ENCODE peak calls at places on chromosome 17, in seven cellular contexts. Q is IMR-90, C is H1, H is mesendoderm, G is mesenchymal stem cell, E is trophoblast cell, Z is H9. M is an unnamed sample. For H3K4me1, the result is how much of the 10 kb centered on the place peaks cover.

GRCh38 chr17:72430611-72431432 is 310.0 kb downstream of the SOX9 start:
- DNase-seq in Q (no peak), G (no peak), Z (peak), C (no peak), E (no peak), H (peak), M (no peak)

GRCh38 chr17:72426948-72427760 is 306.3 kb downstream of the SOX9 start:
- DNase-seq in E (no peak), C (no peak), G (no peak), Q (no peak), H (no peak), Z (no peak), M (no peak)

GRCh38 chr17:32498362-32498761 is 11.6 kb downstream of the CDK5R1 start:
- DNase-seq in C (no peak), H (peak), E (no peak), G (no peak), Q (no peak), Z (peak), M (no peak)

GRCh38 chr17:34542700-34543336 is 36.6 kb upstream of the TMEM132E start:
- DNase-seq in E (peak), H (peak), Q (no peak), C (no peak), Z (peak), G (peak), M (peak)

GRCh38 chr17:40825596-40825995 is 3.2 kb upstream of the KRT10 start:
- DNase-seq in Z (no peak), G (no peak), C (no peak), E (no peak), Q (peak), H (no peak), M (no peak)

GRCh38 chr17:50027639-50028206 is 28.2 kb upstream of the ITGA3 start:
- DNase-seq in Z (peak), E (peak), H (peak), G (peak), Q (peak), C (no peak), M (no peak)

GRCh38 chr17:64920419-64921172 is 1.3 kb upstream of the LRRC37A3 start:
- DNase-seq in Z (no peak), H (no peak), E (peak), Q (no peak), C (no peak), G (peak), M (no peak)

GRCh38 chr17:4709794-4710692 is at the start of gene ARRB2:
- DNase-seq in C (peak), H (peak), Z (peak), G (peak), Q (peak), E (peak), M (peak)

GRCh38 chr17:17613708-17614114 is 22.2 kb upstream of the PEMT start:
- DNase-seq in Q (peak), E (peak), Z (peak), H (peak), G (peak), C (no peak), M (peak)

GRCh38 chr17:76558210-76559095 is 18.6 kb downstream of the PRCD start:
- DNase-seq in Q (peak), Z (no peak), C (no peak), H (peak), G (peak), E (peak), M (no peak)

GRCh38 chr17:81539571-81539900 is 11.4 kb downstream of the FSCN2 start:
- DNase-seq in Q (no peak), C (no peak), G (no peak), Z (no peak), E (no peak), H (no peak), M (no peak)

GRCh38 chr17:56468840-56469239 is 124.7 kb upstream of the NOG start:
- DNase-seq in Q (no peak), H (no peak), G (no peak), C (no peak), E (no peak), Z (no peak), M (no peak)

GRCh38 chr17:77666881-77667395 is 291.6 kb upstream of the TNRC6C start:
- DNase-seq in H (no peak), Q (no peak), C (no peak), Z (no peak), E (no peak), G (no peak), M (no peak)

GRCh38 chr17:38751803-38752118 is 780 bp upstream of the PSMB3 start:
- DNase-seq in G (peak), C (no peak), Z (peak), H (peak), Q (peak), E (peak), M (peak)

GRCh38 chr17:55068862-55069771 is 100.6 kb downstream of the STXBP4 start:
- DNase-seq in G (no peak), E (no peak), H (no peak), Z (no peak), C (no peak), Q (no peak), M (no peak)

GRCh38 chr17:45135978-45136791 is 698 bp downstream of the ACBD4 start:
- DNase-seq in H (no peak), Z (no peak), Q (no peak), E (no peak), C (no peak), G (no peak), M (no peak)

GRCh38 chr17:64081802-64082799 is 47.8 kb downstream of the ERN1 start:
- DNase-seq in Z (no peak), G (peak), H (peak), C (no peak), E (peak), Q (peak), M (no peak)

GRCh38 chr17:68809148-68809547 is 146.0 kb downstream of the ABCA8 start:
- DNase-seq in C (no peak), H (no peak), Q (no peak), Z (no peak), E (no peak), G (no peak), M (no peak)

GRCh38 chr17:79654960-79655382 is 44.1 kb upstream of the RBFOX3 start:
- DNase-seq in Q (no peak), G (no peak), E (no peak), Z (peak), H (no peak), C (no peak), M (no peak)

GRCh38 chr17:11490171-11490760 is 108.0 kb upstream of the DNAH9 start:
- DNase-seq in E (no peak), C (no peak), H (no peak), Q (no peak), Z (no peak), G (no peak), M (no peak)

GRCh38 chr17:1872254-1872653 is 42.4 kb downstream of the RPA1 start:
- DNase-seq in G (no peak), Z (no peak), C (no peak), Q (no peak), H (no peak), E (no peak), M (no peak)

GRCh38 chr17:43900183-43900857 is 7.0 kb downstream of the MPP2 start:
- DNase-seq in Z (peak), C (no peak), G (peak), E (peak), H (peak), Q (peak), M (peak)

GRCh38 chr17:80846932-80847331 is 144.7 kb upstream of the CHMP6 start:
- DNase-seq in G (no peak), C (no peak), Q (no peak), Z (no peak), E (no peak), H (no peak), M (no peak)

GRCh38 chr17:22507823-22508222 is 815.5 kb downstream of the KCNJ18 start:
- DNase-seq in G (no peak), H (no peak), Z (no peak), C (no peak), E (no peak), Q (no peak), M (no peak)

GRCh38 chr17:80927791-80928216 is 63.8 kb upstream of the CHMP6 start:
- DNase-seq in G (peak), Q (peak), E (peak), Z (no peak), H (peak), C (no peak), M (no peak)

GRCh38 chr17:15249487-15249886 is 15.6 kb downstream of the PMP22 start:
- DNase-seq in C (no peak), E (no peak), Z (peak), H (no peak), G (no peak), Q (no peak), M (no peak)

GRCh38 chr17:10879110-10879509 is 41.2 kb upstream of the PIRT start:
- DNase-seq in H (peak), C (no peak), Q (no peak), G (no peak), Z (peak), E (peak), M (peak)

GRCh38 chr17:4573682-4574081 is 10.6 kb upstream of the SMTNL2 start:
- DNase-seq in C (no peak), G (peak), H (no peak), E (peak), Q (no peak), Z (no peak), M (no peak)

GRCh38 chr17:82281502-82282238 is 8.2 kb upstream of the CSNK1D start:
- DNase-seq in Z (no peak), G (no peak), C (no peak), H (no peak), E (no peak), Q (peak), M (no peak)

GRCh38 chr17:4854181-4854681 is 21.1 kb downstream of the MINK1 start:
- DNase-seq in H (peak), G (no peak), C (no peak), Q (peak), Z (no peak), E (peak), M (no peak)

GRCh38 chr17:21352221-21352980 is 23.8 kb upstream of the KCNJ12 start:
- DNase-seq in E (no peak), H (no peak), Z (no peak), Q (no peak), G (no peak), C (no peak), M (no peak)
- H2AK5ac ChIP-seq in E (no peak), H (no peak), Z (no peak), Q (no peak), G (no peak), C (no peak), M (peak)

GRCh38 chr17:59752922-59753321 is 45.5 kb downstream of the VMP1 start:
- DNase-seq in G (no peak), Z (no peak), C (no peak), H (no peak), E (no peak), Q (no peak), M (no peak)
- H3K4me1 ChIP-seq in G (under half), Z (under half), C (under half), H (under half), E (under half), Q (under half), M (under half)

DNA sequence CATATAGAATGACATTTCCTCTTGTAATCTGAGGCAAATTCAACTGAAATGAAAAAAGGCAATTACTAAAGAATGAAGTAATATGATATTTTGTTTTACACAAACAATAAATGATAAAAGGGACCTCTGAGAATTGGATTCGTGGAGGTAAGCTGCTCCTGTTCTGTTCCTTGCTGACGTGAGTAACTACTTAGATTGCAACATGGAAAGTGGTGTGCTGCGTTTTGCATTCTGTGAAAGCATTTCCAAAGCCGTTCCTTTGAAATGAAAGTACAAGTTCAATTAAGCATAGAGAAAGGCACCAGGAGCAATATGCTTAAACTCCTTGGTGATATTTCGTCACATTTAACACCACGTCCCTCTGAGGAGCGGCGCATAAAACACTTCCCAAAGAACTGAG is 381.7 kb downstream of the UTP18 start:
- DNase-seq in Q (no peak), C (no peak), G (no peak), H (no peak), E (no peak), Z (no peak), M (no peak)
- H2AK5ac ChIP-seq in Q (no peak), C (no peak), G (no peak), H (no peak), E (no peak), Z (no peak), M (no peak)

GRCh38 chr17:74745548-74746177 is 2.8 kb upstream of the NHERF1 start:
- DNase-seq in H (peak), G (no peak), E (no peak), C (no peak), Q (no peak), Z (peak), M (no peak)
- H3K4me1 ChIP-seq in H (under half), G (under half), E (under half), C (under half), Q (under half), Z (under half), M (under half)

DNA sequence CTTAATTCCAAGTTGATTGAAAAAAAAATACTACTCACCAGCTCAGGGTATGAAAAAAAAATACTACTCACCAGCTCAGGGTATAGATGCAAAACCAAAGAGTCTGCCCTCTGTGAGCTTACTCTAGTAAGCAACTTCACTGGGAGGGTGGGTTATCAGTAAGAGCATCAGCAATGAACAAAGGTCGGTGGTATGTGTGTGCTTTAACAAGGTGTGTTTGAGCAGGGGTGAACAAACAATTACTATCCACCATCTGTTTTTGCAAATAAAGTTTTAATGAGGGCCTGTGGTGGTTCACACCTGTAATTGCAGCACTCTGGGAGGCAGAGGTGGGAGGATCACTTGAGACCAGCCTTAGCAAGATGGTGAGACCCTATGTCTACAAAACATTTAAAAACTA is 20.0 kb downstream of the NUFIP2 start:
- DNase-seq in E (no peak), Q (no peak), H (peak), G (no peak), C (no peak), Z (no peak), M (no peak)
- H2AK5ac ChIP-seq in E (no peak), Q (no peak), H (no peak), G (no peak), C (no peak), Z (no peak), M (no peak)

GRCh38 chr17:8963665-8964258 is 1.7 kb downstream of the PIK3R5 start:
- DNase-seq in Z (no peak), E (no peak), G (no peak), H (no peak), C (no peak), Q (no peak), M (peak)

GRCh38 chr17:8965394-8966168 is at the start of gene PIK3R5:
- DNase-seq in E (peak), Q (no peak), H (peak), C (peak), Z (peak), G (no peak), M (peak)

GRCh38 chr17:8964801-8965393 is 610 bp downstream of the PIK3R5 start:
- DNase-seq in Q (no peak), E (no peak), G (no peak), Z (peak), H (no peak), C (no peak), M (no peak)

GRCh38 chr17:8968503-8968902 is 3.0 kb upstream of the PIK3R5 start:
- DNase-seq in E (no peak), C (no peak), H (no peak), G (no peak), Z (no peak), Q (no peak), M (no peak)

DNA sequence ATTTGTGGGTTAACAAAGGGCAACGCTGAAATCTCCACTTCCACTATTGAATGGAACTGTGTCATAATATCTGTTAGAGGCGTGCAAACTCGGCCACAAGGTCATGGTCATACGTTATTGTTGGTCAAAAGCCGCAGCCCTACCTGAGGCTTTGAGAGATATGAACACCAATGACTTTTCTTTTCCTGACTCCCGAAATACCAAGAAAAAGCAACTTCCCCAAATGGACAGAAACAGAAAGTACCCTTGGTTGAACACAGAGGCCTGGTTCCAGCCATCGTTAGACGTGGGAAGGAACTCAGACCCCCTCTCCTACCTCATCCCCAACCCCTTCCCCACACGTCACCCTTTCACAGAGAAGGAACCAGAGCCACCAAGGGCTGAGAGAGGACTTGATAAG is 1.4 kb upstream of the PIK3R5 start:
- DNase-seq in Q (no peak), Z (no peak), G (no peak), C (no peak), E (peak), H (no peak), M (no peak)
- H3K4me1 ChIP-seq in Q (under half), Z (under half), G (under half), C (under half), E (under half), H (under half), M (under half)

GRCh38 chr17:3513305-3514035 is 37.7 kb downstream of the ASPA start:
- DNase-seq in Q (no peak), G (no peak), Z (no peak), E (peak), H (no peak), C (no peak), M (no peak)

GRCh38 chr17:3511841-3512511 is 36.2 kb downstream of the ASPA start:
- DNase-seq in H (no peak), G (no peak), C (no peak), Q (no peak), E (peak), Z (no peak), M (no peak)

GRCh38 chr17:3506054-3506453 is 30.3 kb downstream of the ASPA start:
- DNase-seq in H (no peak), Z (peak), G (no peak), E (no peak), Q (no peak), C (no peak), M (no peak)

GRCh38 chr17:3512512-3513171 is 36.8 kb downstream of the ASPA start:
- DNase-seq in C (no peak), Q (peak), E (peak), G (no peak), Z (no peak), H (peak), M (peak)

DNA sequence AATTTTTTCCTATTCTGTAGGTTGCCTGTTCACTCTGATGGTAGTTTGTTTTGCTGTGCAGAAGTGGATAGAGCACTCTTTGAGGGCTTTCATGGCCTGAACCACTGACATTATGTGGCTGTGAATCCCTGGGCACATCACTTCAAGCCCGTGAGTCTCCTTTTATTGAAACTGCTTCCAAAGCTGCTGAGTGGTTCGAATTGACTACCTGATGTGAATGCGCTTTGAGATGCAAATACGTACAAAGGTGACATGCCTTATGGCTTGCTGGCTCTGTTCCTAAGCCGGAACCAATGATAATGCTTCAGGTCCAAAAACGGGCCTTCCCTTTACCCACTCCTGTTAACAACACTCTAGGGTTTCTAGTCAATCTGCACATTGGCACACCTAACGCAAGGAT is 34.3 kb downstream of the ASPA start:
- DNase-seq in Q (no peak), H (no peak), C (no peak), E (no peak), G (no peak), Z (no peak), M (no peak)
- H2AK5ac ChIP-seq in Q (no peak), H (no peak), C (no peak), E (no peak), G (no peak), Z (no peak), M (no peak)